ENCODE peak calls at places on chromosome 21, in four cellular contexts. Z is stimulated activated CD4-positive, alpha-beta T cell treated with anti-CD3 and anti-CD28 coated beads, Interleukin-1b, Interleukin-23, amount 100 ng/mL, for 24 hours; I is activated CD4-positive, alpha-beta T cell treated with anti-CD3 and anti-CD28 coated beads, Interleukin-2, amount 10 ng/mL, durations not matched to agents 7 days and 5 days; G is H4. N is an unnamed sample.

GRCh38 chr21:16318651-16319300 is 589.0 kb downstream of the USP25 start:
- DNase-seq in Z (no peak), I (no peak), G (no peak), N (no peak)

GRCh38 chr21:15682182-15682895 is 47.4 kb upstream of the USP25 start:
- DNase-seq in Z (no peak), I (no peak), G (peak), N (no peak)

GRCh38 chr21:41605178-41605933 is 97.4 kb upstream of the TMPRSS2 start:
- DNase-seq in Z (no peak), I (no peak), G (no peak), N (no peak)

GRCh38 chr21:14538477-14538876 is 7.6 kb downstream of the SAMSN1 start:
- DNase-seq in Z (no peak), I (no peak), G (no peak), N (no peak)

GRCh38 chr21:22019766-22020165 is 1021.6 kb downstream of the NCAM2 start:
- DNase-seq in Z (no peak), I (no peak), G (no peak), N (no peak)

GRCh38 chr21:31145271-31145801 is 107.1 kb upstream of the KRTAP19-8 start:
- DNase-seq in Z (no peak), I (no peak), G (no peak), N (no peak)

GRCh38 chr21:39961251-39961650 is 94.0 kb downstream of the PCP4 start:
- DNase-seq in Z (no peak), I (no peak), G (no peak), N (no peak)

GRCh38 chr21:16708431-16708830 is 804.4 kb upstream of the CXADR start:
- DNase-seq in Z (no peak), I (no peak), G (no peak), N (peak)

GRCh38 chr21:42997053-42997452 is 22.7 kb downstream of the PKNOX1 start:
- DNase-seq in Z (no peak), I (no peak), G (peak), N (no peak)

GRCh38 chr21:38159355-38159754 is 97.4 kb upstream of the KCNJ15 start:
- DNase-seq in Z (peak), I (peak), G (peak), N (peak)

GRCh38 chr21:42566524-42567180 is 53.0 kb downstream of the SLC37A1 start:
- DNase-seq in Z (no peak), I (no peak), G (no peak), N (no peak)

GRCh38 chr21:26835027-26835713 is 10.0 kb downstream of the ADAMTS1 start:
- DNase-seq in Z (no peak), I (no peak), G (peak), N (peak)

GRCh38 chr21:44853601-44854390 is 19.7 kb downstream of the PTTG1IP start:
- DNase-seq in Z (no peak), I (no peak), G (no peak), N (no peak)

GRCh38 chr21:44845418-44846200 is 27.7 kb upstream of the SUMO3 start:
- DNase-seq in Z (peak), I (peak), G (no peak), N (no peak)

GRCh38 chr21:28688381-28688780 is 304.3 kb downstream of the LTN1 start:
- DNase-seq in Z (no peak), I (no peak), G (no peak), N (no peak)

N was measured in SJCRH30.